ENCODE peak calls at places on chromosomes 16 and 17, in ten cellular contexts. U, Z, F, J, I, T, E, A, P and D are unnamed samples.

GRCh38 chr17:27332485-27333409 is 38.8 kb downstream of the WSB1 start:
- DNase-seq in U (peak; percentile 99), Z (peak; percentile 78), F (peak; percentile 98), J (peak; percentile 98), I (peak; percentile 98), T (peak; percentile 74), E (peak; percentile 97), A (peak; percentile 98), P (peak; percentile 98), D (peak; percentile 98)

GRCh38 chr16:85378145-85379040 is 234.7 kb upstream of the GSE1 start:
- DNase-seq in U (no peak), Z (no peak), F (no peak), J (no peak), I (no peak), T (no peak), E (no peak), A (no peak), P (no peak), D (no peak)

GRCh38 chr17:82228278-82228841 is 482 bp upstream of the SLC16A3 start:
- DNase-seq in U (no peak), Z (no peak), F (peak; percentile 36), J (peak; percentile 82), I (no peak), T (peak; percentile 93), E (no peak), A (peak; percentile 31), P (peak; percentile 39), D (no peak)

GRCh38 chr16:86355538-86355937 is 154.8 kb upstream of the FOXF1 start:
- DNase-seq in U (no peak), Z (no peak), F (no peak), J (no peak), I (peak; percentile 12), T (no peak), E (no peak), A (no peak), P (peak; percentile 82), D (peak; percentile 87)

GRCh38 chr17:9199474-9200196 is 178.3 kb downstream of the NTN1 start:
- DNase-seq in U (no peak), Z (no peak), F (no peak), J (no peak), I (no peak), T (no peak), E (no peak), A (no peak), P (peak; percentile 6), D (no peak)

GRCh38 chr16:56203052-56203451 is 11.8 kb downstream of the GNAO1 start:
- DNase-seq in U (peak; percentile 25), Z (no peak), F (no peak), J (peak; percentile 71), I (peak; percentile 79), T (no peak), E (peak; percentile 45), A (no peak), P (peak; percentile 19), D (no peak)

GRCh38 chr17:74815671-74816370 is 39.7 kb upstream of the NAT9 start:
- DNase-seq in U (no peak), Z (no peak), F (peak; percentile 37), J (no peak), I (peak; percentile 21), T (no peak), E (no peak), A (peak; percentile 7), P (no peak), D (no peak)

GRCh38 chr16:75433732-75434413 is 570 bp upstream of the CFDP1 start:
- DNase-seq in U (peak; percentile 77), Z (no peak), F (peak; percentile 98), J (peak; percentile 84), I (peak; percentile 94), T (peak; percentile 58), E (peak; percentile 95), A (peak; percentile 97), P (peak; percentile 98), D (peak; percentile 94)

GRCh38 chr16:47460301-47460754 is 535 bp downstream of the ITFG1 start:
- DNase-seq in U (peak; percentile 4), Z (no peak), F (peak; percentile 20), J (no peak), I (peak; percentile 48), T (no peak), E (peak; percentile 1), A (no peak), P (peak; percentile 24), D (no peak)

GRCh38 chr17:31824771-31825360 is 34.2 kb downstream of the COPRS start:
- DNase-seq in U (no peak), Z (no peak), F (peak; percentile 51), J (no peak), I (no peak), T (no peak), E (no peak), A (peak; percentile 37), P (no peak), D (no peak)

GRCh38 chr16:81491522-81492188 is 47.0 kb downstream of the CMIP start:
- DNase-seq in U (no peak), Z (no peak), F (peak; percentile 35), J (no peak), I (no peak), T (no peak), E (no peak), A (peak; percentile 53), P (no peak), D (no peak)

GRCh38 chr16:10979717-10980601 is 35.6 kb downstream of the CLEC16A start:
- DNase-seq in U (no peak), Z (no peak), F (no peak), J (no peak), I (no peak), T (no peak), E (no peak), A (no peak), P (no peak), D (no peak)

GRCh38 chr17:45311406-45311761 is 5.4 kb downstream of the MAP3K14 start:
- DNase-seq in U (no peak), Z (no peak), F (no peak), J (no peak), I (no peak), T (no peak), E (no peak), A (no peak), P (no peak), D (no peak)

GRCh38 chr17:75459590-75460267 is 3.3 kb downstream of the TMEM94 start:
- DNase-seq in U (no peak), Z (no peak), F (no peak), J (no peak), I (no peak), T (no peak), E (no peak), A (no peak), P (peak; percentile 76), D (no peak)

GRCh38 chr17:27319536-27320221 is 25.8 kb downstream of the WSB1 start:
- DNase-seq in U (no peak), Z (no peak), F (peak; percentile 37), J (peak; percentile 77), I (no peak), T (no peak), E (peak; percentile 43), A (peak; percentile 50), P (peak; percentile 15), D (no peak)

GRCh38 chr16:117381-118365 is 20.8 kb downstream of the NPRL3 start:
- DNase-seq in U (peak; percentile 92), Z (peak; percentile 31), F (peak; percentile 73), J (peak; percentile 88), I (peak; percentile 72), T (peak; percentile 57), E (peak; percentile 43), A (peak; percentile 48), P (peak; percentile 60), D (peak; percentile 52)

GRCh38 chr16:75764154-75764768 is 38.0 kb upstream of the CPHXL start:
- DNase-seq in U (peak; percentile 64), Z (peak; percentile 18), F (peak; percentile 84), J (peak; percentile 80), I (peak; percentile 71), T (no peak), E (peak; percentile 45), A (peak; percentile 64), P (peak; percentile 76), D (no peak)

GRCh38 chr17:17419166-17419565 is 57.6 kb upstream of the MED9 start:
- DNase-seq in U (no peak), Z (no peak), F (no peak), J (no peak), I (no peak), T (no peak), E (no peak), A (no peak), P (no peak), D (no peak)

GRCh38 chr16:28494141-28494851 is at the start of gene APOBR:
- DNase-seq in U (no peak), Z (peak; percentile 64), F (no peak), J (peak; percentile 46), I (no peak), T (peak; percentile 77), E (no peak), A (no peak), P (no peak), D (no peak)

GRCh38 chr16:85983606-85984005 is 84.6 kb downstream of the IRF8 start:
- DNase-seq in U (no peak), Z (no peak), F (no peak), J (no peak), I (no peak), T (no peak), E (no peak), A (no peak), P (no peak), D (no peak)

GRCh38 chr16:11472851-11473250 is 113.9 kb downstream of the LITAF start:
- DNase-seq in U (no peak), Z (no peak), F (no peak), J (no peak), I (no peak), T (no peak), E (no peak), A (no peak), P (no peak), D (no peak)

GRCh38 chr17:58344047-58344790 is 7.8 kb downstream of the SUPT4H1 start:
- DNase-seq in U (no peak), Z (peak; percentile 72), F (peak; percentile 45), J (peak; percentile 95), I (no peak), T (no peak), E (no peak), A (peak; percentile 5), P (no peak), D (no peak)

GRCh38 chr16:30561212-30561816 is 3.1 kb upstream of the ZNF764 start:
- DNase-seq in U (peak; percentile 59), Z (no peak), F (peak; percentile 53), J (no peak), I (no peak), T (no peak), E (no peak), A (peak; percentile 31), P (no peak), D (no peak)

GRCh38 chr17:78359216-78359935 is 501 bp downstream of the SOCS3 start:
- DNase-seq in U (no peak), Z (no peak), F (peak; percentile 47), J (no peak), I (no peak), T (no peak), E (peak; percentile 40), A (peak; percentile 35), P (no peak), D (peak; percentile 48)

GRCh38 chr17:60102632-60103047 is 23.9 kb upstream of the HEATR6 start:
- DNase-seq in U (no peak), Z (no peak), F (peak; percentile 37), J (no peak), I (peak; percentile 37), T (no peak), E (no peak), A (peak; percentile 53), P (peak; percentile 88), D (no peak)

GRCh38 chr16:48523415-48524204 is 86.4 kb downstream of the N4BP1 start:
- DNase-seq in U (no peak), Z (no peak), F (no peak), J (no peak), I (no peak), T (no peak), E (no peak), A (no peak), P (no peak), D (no peak)

GRCh38 chr17:51407576-51407975 is 147.2 kb downstream of the UTP18 start:
- DNase-seq in U (no peak), Z (no peak), F (no peak), J (no peak), I (no peak), T (no peak), E (no peak), A (no peak), P (no peak), D (no peak)

GRCh38 chr16:58352690-58353089 is 39.6 kb upstream of the GINS3 start:
- DNase-seq in U (no peak), Z (no peak), F (no peak), J (no peak), I (no peak), T (no peak), E (no peak), A (no peak), P (no peak), D (no peak)